ENCODE peak calls at places on chromosomes 5 and 9, in nine cellular contexts. C, I, J, Q, U, M, A, Y and G are unnamed samples.

GRCh38 chr9:74379718-74380117 is 117.4 kb upstream of the RORB start:
- DNase-seq in Q (no peak), M (no peak), I (no peak), Y (peak), U (peak), C (no peak), A (no peak), J (peak), G (peak)

GRCh38 chr5:3105581-3105980 is 354.1 kb upstream of the IRX2 start:
- DNase-seq in J (no peak), U (no peak), C (no peak), M (no peak), I (no peak), Q (no peak), Y (no peak), A (no peak), G (no peak)

GRCh38 chr5:72363146-72363802 is 43.1 kb downstream of the PTCD2 start:
- DNase-seq in M (no peak), U (no peak), J (no peak), Q (no peak), A (no peak), I (no peak), Y (no peak), C (no peak), G (no peak)

GRCh38 chr9:129227843-129228189 is 49.8 kb upstream of the IER5L start:
- DNase-seq in Y (no peak), A (no peak), J (no peak), M (no peak), U (no peak), Q (no peak), I (no peak), C (no peak), G (no peak)

GRCh38 chr9:16074962-16075361 is 522.1 kb downstream of the CCDC171 start:
- DNase-seq in Y (no peak), I (no peak), A (no peak), Q (no peak), J (no peak), M (no peak), U (no peak), C (no peak), G (no peak)

GRCh38 chr9:99071313-99072039 is 33.4 kb upstream of the TGFBR1 start:
- DNase-seq in U (no peak), I (no peak), J (no peak), M (no peak), Y (no peak), C (no peak), A (no peak), Q (no peak), G (no peak)

GRCh38 chr5:132250547-132250946 is 6.9 kb upstream of the PDLIM4 start:
- DNase-seq in Y (no peak), M (no peak), C (no peak), A (no peak), I (no peak), U (no peak), Q (no peak), J (no peak), G (no peak)

GRCh38 chr9:127426756-127427155 is 2.6 kb downstream of the ZNF79 start:
- DNase-seq in A (no peak), U (no peak), C (no peak), J (no peak), Y (no peak), I (no peak), Q (peak), M (no peak), G (no peak)

GRCh38 chr5:57442080-57442839 is 40.4 kb downstream of the ACTBL2 start:
- DNase-seq in J (no peak), M (no peak), Q (no peak), U (no peak), I (no peak), Y (no peak), C (no peak), A (no peak), G (no peak)

GRCh38 chr9:137435980-137436760 is 5.0 kb downstream of the ENTPD8 start:
- DNase-seq in C (peak), M (no peak), Y (peak), U (no peak), I (no peak), Q (no peak), J (peak), A (no peak), G (no peak)

GRCh38 chr5:132595624-132596023 is 38.8 kb downstream of the RAD50 start:
- DNase-seq in A (no peak), I (no peak), Y (no peak), Q (no peak), U (no peak), M (no peak), J (no peak), C (no peak), G (no peak)

GRCh38 chr9:7862170-7862569 is 62.6 kb upstream of the DMAC1 start:
- DNase-seq in J (no peak), Y (peak), C (no peak), M (no peak), Q (no peak), A (no peak), U (no peak), I (no peak), G (no peak)

GRCh38 chr9:121266356-121266755 is 1.6 kb upstream of the GSN start:
- DNase-seq in C (no peak), Q (no peak), U (no peak), I (no peak), J (no peak), A (no peak), M (no peak), Y (no peak), G (no peak)

GRCh38 chr9:137970686-137971476 is 93.3 kb downstream of the CACNA1B start:
- DNase-seq in Q (no peak), J (peak), I (no peak), C (peak), A (no peak), U (no peak), Y (no peak), M (no peak), G (no peak)

GRCh38 chr5:136174021-136174659 is 18.8 kb downstream of the SMIM32 start:
- DNase-seq in C (no peak), J (no peak), A (no peak), M (no peak), I (no peak), U (peak), Q (no peak), Y (no peak), G (peak)

GRCh38 chr5:98774192-98775046 is 956 bp downstream of the RGMB start:
- DNase-seq in U (peak), M (peak), Q (peak), Y (peak), A (peak), I (peak), C (peak), J (peak), G (no peak)

GRCh38 chr9:77442436-77442835 is 205.7 kb downstream of the GNA14 start:
- DNase-seq in J (no peak), I (no peak), A (no peak), M (no peak), Q (no peak), C (no peak), Y (no peak), U (no peak), G (no peak)

GRCh38 chr9:97900103-97900737 is 22.1 kb downstream of the TRMO start:
- DNase-seq in M (no peak), J (no peak), U (no peak), Y (no peak), A (no peak), C (no peak), I (no peak), Q (no peak), G (no peak)

GRCh38 chr5:93677344-93678021 is 63.9 kb downstream of the POU5F2 start:
- DNase-seq in U (peak), J (peak), A (no peak), I (no peak), Y (peak), C (peak), M (no peak), Q (no peak), G (no peak)

GRCh38 chr5:158135682-158136176 is 276.8 kb upstream of the CLINT1 start:
- DNase-seq in I (no peak), J (peak), Q (no peak), C (no peak), A (no peak), U (no peak), Y (no peak), M (no peak), G (no peak)

GRCh38 chr9:134163374-134164196 is 779 bp downstream of the RNU6ATAC start:
- DNase-seq in Q (peak), J (peak), I (peak), M (peak), C (peak), U (peak), Y (peak), A (peak), G (no peak)

GRCh38 chr5:44183312-44183711 is 205.9 kb downstream of the FGF10 start:
- DNase-seq in I (no peak), Y (no peak), A (no peak), Q (no peak), J (no peak), U (no peak), M (no peak), C (no peak), G (no peak)

GRCh38 chr5:111628901-111629300 is 116.6 kb upstream of the STARD4 start:
- DNase-seq in U (no peak), I (no peak), Y (no peak), C (no peak), A (no peak), J (no peak), Q (no peak), M (no peak), G (no peak)

GRCh38 chr5:6623941-6624340 is 8.9 kb downstream of the NSUN2 start:
- DNase-seq in I (no peak), Y (no peak), Q (no peak), C (no peak), M (no peak), J (no peak), A (no peak), U (no peak), G (no peak)

GRCh38 chr5:173802670-173803165 is 85.4 kb upstream of the CPEB4 start:
- DNase-seq in C (peak), A (no peak), J (no peak), U (no peak), Q (no peak), M (no peak), Y (peak), I (no peak), G (no peak)

GRCh38 chr5:128441923-128442322 is 96.1 kb downstream of the FBN2 start:
- DNase-seq in M (no peak), Y (no peak), U (no peak), A (no peak), J (no peak), Q (no peak), I (no peak), C (no peak), G (no peak)

GRCh38 chr9:35522189-35522588 is 32.3 kb downstream of the RUSC2 start:
- DNase-seq in M (no peak), C (no peak), Y (no peak), U (no peak), A (no peak), Q (no peak), J (no peak), I (no peak), G (no peak)

GRCh38 chr5:52668544-52669185 is 119.1 kb upstream of the ITGA1 start:
- DNase-seq in C (no peak), U (no peak), J (no peak), M (no peak), Q (no peak), A (no peak), I (no peak), Y (no peak), G (no peak)

GRCh38 chr5:171907731-171908343 is 98.6 kb downstream of the FBXW11 start:
- DNase-seq in Q (peak), M (no peak), I (peak), U (peak), Y (peak), C (no peak), J (peak), A (peak), G (peak)

GRCh38 chr5:67806647-67807046 is 408.9 kb upstream of the PIK3R1 start:
- DNase-seq in Q (no peak), A (no peak), J (no peak), M (no peak), U (no peak), C (no peak), I (no peak), Y (no peak), G (no peak)

GRCh38 chr9:115261656-115262081 is 143.7 kb upstream of the TNC start:
- DNase-seq in U (no peak), A (no peak), Q (no peak), C (no peak), M (no peak), J (no peak), I (no peak), Y (no peak), G (no peak)

GRCh38 chr5:170860818-170861217 is 1.0 kb upstream of the RANBP17 start:
- DNase-seq in C (no peak), U (no peak), Y (no peak), Q (no peak), M (no peak), I (no peak), J (no peak), A (no peak), G (no peak)

GRCh38 chr9:7233516-7233915 is 475.7 kb downstream of the KDM4C start:
- DNase-seq in U (no peak), Y (no peak), Q (no peak), J (peak), M (no peak), A (no peak), I (no peak), C (no peak), G (no peak)

GRCh38 chr9:72476617-72477375 is 44.6 kb upstream of the TMC1 start:
- DNase-seq in M (peak), A (peak), Y (peak), I (no peak), C (no peak), U (no peak), Q (peak), J (no peak), G (no peak)

GRCh38 chr5:38456657-38457056 is 99.8 kb downstream of the LIFR start:
- DNase-seq in U (no peak), Y (no peak), I (no peak), C (no peak), Q (no peak), A (no peak), M (no peak), J (no peak), G (no peak)

GRCh38 chr9:34256104-34256503 is 73.0 kb downstream of the KIF24 start:
- DNase-seq in Y (no peak), Q (no peak), U (no peak), J (no peak), A (no peak), I (no peak), M (no peak), C (no peak), G (no peak)

GRCh38 chr5:131999991-132000490 is 11.4 kb downstream of the ACSL6 start:
- DNase-seq in I (no peak), U (no peak), M (no peak), A (no peak), Q (no peak), J (no peak), C (no peak), Y (no peak), G (no peak)

GRCh38 chr5:172683264-172683663 is 42.2 kb downstream of the NEURL1B start:
- DNase-seq in Q (no peak), U (no peak), Y (no peak), I (no peak), J (no peak), M (no peak), C (peak), A (no peak), G (no peak)